ENCODE peak calls at places on chromosomes 3 and 15, in five cellular contexts. N, C, G, A and E are unnamed samples.
A peak's percentile ranks its signal among the peaks of the same experiment; 100 is the strongest.

GRCh38 chr3:141212101-141212500 is 19.5 kb upstream of the PXYLP1 start:
- DNase-seq in A (no peak), C (no peak), N (no peak), G (peak; percentile 63), E (no peak)

GRCh38 chr3:48238506-48239085 is 2.3 kb upstream of the ZNF589 start:
- DNase-seq in C (no peak), G (no peak), N (no peak), A (no peak), E (no peak)

GRCh38 chr15:61444585-61444984 is 215.5 kb upstream of the RORA start:
- DNase-seq in N (no peak), A (no peak), C (no peak), G (no peak), E (no peak)

GRCh38 chr15:40857601-40858351 is 13.9 kb downstream of the SPINT1 start:
- DNase-seq in C (peak; percentile 86), N (peak; percentile 55), A (peak; percentile 86), G (peak; percentile 97), E (peak; percentile 63)

GRCh38 chr15:66110788-66111187 is 142.8 kb downstream of the MEGF11 start:
- DNase-seq in G (no peak), C (no peak), A (no peak), N (no peak), E (no peak)

GRCh38 chr3:172848910-172849309 is 98.4 kb downstream of the ECT2 start:
- DNase-seq in G (no peak), C (no peak), A (peak; percentile 28), N (no peak), E (no peak)

GRCh38 chr3:97705739-97706138 is 58.8 kb upstream of the ARL6 start:
- DNase-seq in N (no peak), A (no peak), C (no peak), G (peak; percentile 15), E (no peak)

GRCh38 chr3:150236683-150237082 is 171.4 kb upstream of the TSC22D2 start:
- DNase-seq in G (no peak), N (no peak), A (peak; percentile 83), C (no peak), E (no peak)

GRCh38 chr3:125139386-125139785 is 73.2 kb downstream of the SLC12A8 start:
- DNase-seq in G (no peak), N (no peak), C (no peak), A (no peak), E (no peak)

GRCh38 chr3:129238945-129239705 is 10.3 kb upstream of the COPG1 start:
- DNase-seq in N (no peak), C (peak; percentile 70), A (no peak), G (no peak), E (no peak)

GRCh38 chr3:89059201-89059600 is 48.2 kb upstream of the EPHA3 start:
- DNase-seq in A (peak; percentile 80), C (no peak), N (no peak), G (peak; percentile 29), E (no peak)